ENCODE peak calls at places on chromosomes 6 and 20, in ten cellular contexts. K, B, P, R, I, O, Z, Q, V and H are unnamed samples.

GRCh38 chr6:88517737-88518136 is 351.6 kb upstream of the CNR1 start:
- DNase-seq in B (no peak), O (no peak), I (no peak), R (no peak), Q (no peak), K (no peak), Z (no peak), V (no peak), P (no peak), H (no peak)

GRCh38 chr6:57421503-57421902 is 104.1 kb downstream of the PRIM2 start:
- DNase-seq in B (peak; percentile 21), P (peak; percentile 42), K (no peak), Q (no peak), Z (no peak), R (no peak), O (no peak), V (no peak), I (peak; percentile 25), H (no peak)

GRCh38 chr6:79559706-79560105 is 22.5 kb upstream of the LCA5 start:
- DNase-seq in I (no peak), O (no peak), K (no peak), Z (no peak), P (no peak), V (no peak), B (no peak), R (no peak), Q (no peak), H (no peak)

GRCh38 chr6:117515326-117515725 is 32.9 kb downstream of the DCBLD1 start:
- DNase-seq in P (no peak), R (no peak), V (no peak), O (no peak), Z (peak; percentile 51), K (no peak), Q (no peak), B (peak; percentile 47), I (no peak), H (no peak)

GRCh38 chr6:108874470-108875160 is 26.4 kb downstream of the ARMC2 start:
- DNase-seq in V (no peak), Z (peak; percentile 46), P (no peak), R (no peak), B (peak; percentile 62), K (peak; percentile 88), Q (no peak), O (no peak), I (no peak), H (no peak)

GRCh38 chr6:133621751-133622150 is 267.2 kb upstream of the TCF21 start:
- DNase-seq in K (no peak), B (peak; percentile 71), R (no peak), Z (peak; percentile 76), Q (no peak), P (no peak), V (no peak), O (no peak), I (no peak), H (no peak)

GRCh38 chr20:40658509-40658908 is 30.5 kb downstream of the MAFB start:
- DNase-seq in P (no peak), Z (no peak), Q (no peak), B (no peak), R (no peak), K (no peak), I (no peak), O (no peak), V (no peak), H (no peak)

GRCh38 chr6:30664994-30665767 is 7.6 kb downstream of the DHX16 start:
- DNase-seq in I (no peak), V (no peak), R (no peak), B (no peak), Q (no peak), P (no peak), Z (no peak), K (no peak), O (no peak), H (no peak)

GRCh38 chr6:527989-528673 is 128.8 kb downstream of the HUS1B start:
- DNase-seq in K (no peak), B (no peak), P (no peak), R (no peak), O (no peak), Q (no peak), I (no peak), V (no peak), Z (no peak), H (no peak)

GRCh38 chr6:9494864-9495263 is 920.0 kb downstream of the TFAP2A start:
- DNase-seq in V (no peak), B (peak; percentile 82), I (no peak), Z (peak; percentile 79), R (no peak), P (no peak), Q (no peak), K (no peak), O (no peak), H (no peak)

GRCh38 chr20:2149507-2149906 is 47.9 kb downstream of the STK35 start:
- DNase-seq in K (no peak), V (no peak), O (no peak), Q (peak; percentile 9), I (no peak), B (peak; percentile 39), R (no peak), Z (peak; percentile 62), P (no peak), H (no peak)

GRCh38 chr6:108597601-108598315 is 37.0 kb downstream of the FOXO3 start:
- DNase-seq in O (peak; percentile 69), I (no peak), K (no peak), B (no peak), V (no peak), Q (no peak), P (no peak), Z (peak; percentile 38), R (no peak), H (no peak)

GRCh38 chr6:100209323-100210137 is 215.5 kb upstream of the MCHR2 start:
- DNase-seq in P (no peak), O (no peak), Z (peak; percentile 63), B (peak; percentile 60), K (no peak), I (no peak), R (no peak), Q (no peak), V (no peak), H (no peak)

GRCh38 chr6:46327769-46328168 is 157.0 kb upstream of the ENPP5 start:
- DNase-seq in V (no peak), I (no peak), Q (no peak), O (no peak), B (no peak), Z (no peak), P (no peak), K (no peak), R (no peak), H (no peak)

GRCh38 chr6:119720160-119720559 is 370.6 kb upstream of the MAN1A1 start:
- DNase-seq in P (no peak), R (no peak), O (no peak), V (no peak), B (peak; percentile 14), Q (no peak), K (no peak), Z (peak; percentile 1), I (no peak), H (no peak)

GRCh38 chr6:36028088-36028886 is 679 bp downstream of the MAPK14 start:
- DNase-seq in Z (peak; percentile 12), R (peak; percentile 59), V (no peak), P (no peak), O (peak; percentile 73), K (peak; percentile 47), I (no peak), B (peak; percentile 12), Q (peak; percentile 34), H (peak; percentile 70)

GRCh38 chr6:165899592-165899991 is 236.6 kb upstream of the PDE10A start:
- DNase-seq in Z (no peak), B (no peak), O (no peak), Q (no peak), V (no peak), K (no peak), I (no peak), P (no peak), R (no peak), H (no peak)

GRCh38 chr20:20821496-20822260 is 109.2 kb upstream of the RALGAPA2 start:
- DNase-seq in Z (no peak), O (no peak), Q (peak; percentile 36), V (no peak), K (no peak), B (no peak), P (peak; percentile 35), R (no peak), I (no peak), H (no peak)

GRCh38 chr6:34412643-34413214 is 13.1 kb downstream of the RPS10 start:
- DNase-seq in I (no peak), Q (no peak), K (no peak), R (no peak), P (no peak), B (peak; percentile 10), O (no peak), V (no peak), Z (peak; percentile 35), H (no peak)

GRCh38 chr20:17648306-17648646 is 33.8 kb downstream of the RRBP1 start:
- DNase-seq in R (peak; percentile 59), V (no peak), Z (no peak), K (no peak), Q (no peak), P (no peak), B (no peak), O (peak; percentile 68), I (no peak), H (no peak)

GRCh38 chr20:5433352-5433751 is 116.6 kb upstream of the PROKR2 start:
- DNase-seq in R (no peak), V (no peak), O (no peak), Z (no peak), Q (no peak), B (no peak), P (no peak), I (no peak), K (no peak), H (no peak)

GRCh38 chr6:125701354-125701668 is 48.1 kb upstream of the HEY2 start:
- DNase-seq in Z (no peak), V (no peak), P (no peak), I (no peak), K (no peak), Q (no peak), O (no peak), R (no peak), B (no peak), H (no peak)

GRCh38 chr6:61886608-61887259 is 399.3 kb downstream of the KHDRBS2 start:
- DNase-seq in P (no peak), O (no peak), Z (no peak), Q (no peak), R (no peak), K (peak; percentile 6), V (no peak), I (no peak), B (no peak), H (no peak)

GRCh38 chr6:162177733-162178132 is 549.8 kb downstream of the PRKN start:
- DNase-seq in R (peak; percentile 53), O (no peak), B (no peak), V (no peak), K (no peak), I (peak; percentile 3), Z (no peak), P (no peak), Q (no peak), H (no peak)

GRCh38 chr6:127475823-127476176 is 16.6 kb upstream of the KIAA0408 start:
- DNase-seq in Q (no peak), Z (no peak), B (no peak), R (no peak), P (no peak), I (no peak), O (no peak), K (no peak), V (no peak), H (no peak)

GRCh38 chr6:84193140-84193708 is 34.2 kb downstream of the CEP162 start:
- DNase-seq in Q (no peak), I (no peak), O (no peak), R (no peak), B (peak; percentile 62), K (no peak), V (no peak), Z (peak; percentile 83), P (no peak), H (no peak)

GRCh38 chr6:73006161-73006560 is 219.1 kb downstream of the KHDC1L start:
- DNase-seq in V (no peak), R (no peak), O (no peak), Z (peak; percentile 33), Q (no peak), P (no peak), I (no peak), K (no peak), B (no peak), H (no peak)

GRCh38 chr6:8065519-8065911 is 1.3 kb upstream of the BLOC1S5 start:
- DNase-seq in I (no peak), K (no peak), R (no peak), Z (peak; percentile 49), B (no peak), O (no peak), P (no peak), Q (no peak), V (no peak), H (no peak)